ENCODE peak calls at places on chromosomes 4 and X, in nine cellular contexts. T, R, F, N, D, Y, A, O and H are unnamed samples.

GRCh38 chr4:76420901-76421581 is at the start of gene CCDC158:
- DNase-seq in T (no peak), R (no peak), F (peak), N (no peak), D (no peak), Y (no peak), A (no peak), O (no peak), H (no peak)

GRCh38 chr4:47784222-47784621 is 53.6 kb downstream of the CORIN start:
- DNase-seq in T (no peak), R (no peak), F (peak), N (no peak), D (no peak), Y (no peak), A (no peak), O (no peak), H (no peak)

GRCh38 chr4:77193511-77194236 is 36.7 kb downstream of the CCNG2 start:
- DNase-seq in T (peak), R (no peak), F (no peak), N (no peak), D (no peak), Y (no peak), A (no peak), O (peak), H (no peak)

GRCh38 chrX:47311857-47312774 is 58.3 kb upstream of the ZNF157 start:
- DNase-seq in T (peak), R (peak), F (peak), N (peak), D (peak), Y (peak), A (peak), O (no peak), H (peak)

GRCh38 chr4:128974203-128974602 is 119.1 kb downstream of the SCLT1 start:
- DNase-seq in T (no peak), R (peak), F (no peak), N (no peak), D (no peak), Y (peak), A (peak), O (no peak), H (no peak)

GRCh38 chr4:177091515-177091914 is 218.2 kb upstream of the NEIL3 start:
- DNase-seq in T (no peak), R (no peak), F (no peak), N (no peak), D (no peak), Y (no peak), A (no peak), O (no peak), H (no peak)

GRCh38 chrX:118420462-118420861 is 74.6 kb downstream of the WDR44 start:
- DNase-seq in T (no peak), R (peak), F (peak), N (peak), D (peak), Y (peak), A (peak), O (no peak), H (no peak)

GRCh38 chr4:110503588-110504435 is 27.9 kb downstream of the ENPEP start:
- DNase-seq in T (peak), R (peak), F (peak), N (no peak), D (peak), Y (peak), A (peak), O (no peak), H (no peak)

GRCh38 chr4:78863254-78863869 is 75.9 kb downstream of the PAQR3 start:
- DNase-seq in T (no peak), R (no peak), F (peak), N (no peak), D (no peak), Y (no peak), A (no peak), O (no peak), H (no peak)

GRCh38 chr4:113419631-113420030 is 341.9 kb downstream of the CAMK2D start:
- DNase-seq in T (no peak), R (no peak), F (no peak), N (no peak), D (no peak), Y (no peak), A (no peak), O (no peak), H (no peak)

GRCh38 chr4:20462426-20463175 is 210.9 kb downstream of the SLIT2 start:
- DNase-seq in T (no peak), R (no peak), F (peak), N (no peak), D (peak), Y (peak), A (no peak), O (no peak), H (no peak)

GRCh38 chr4:44652002-44652401 is 577 bp upstream of the YIPF7 start:
- DNase-seq in T (no peak), R (no peak), F (no peak), N (no peak), D (no peak), Y (no peak), A (no peak), O (no peak), H (no peak)

GRCh38 chr4:89509708-89510269 is 202.2 kb upstream of the GPRIN3 start:
- DNase-seq in T (no peak), R (peak), F (peak), N (no peak), D (peak), Y (peak), A (peak), O (no peak), H (peak)

GRCh38 chrX:32524385-32524784 is 687.0 kb downstream of the DMD start:
- DNase-seq in T (no peak), R (no peak), F (no peak), N (no peak), D (no peak), Y (no peak), A (no peak), O (no peak), H (no peak)

GRCh38 chrX:50003927-50004326 is 81.5 kb downstream of the CLCN5 start:
- DNase-seq in T (no peak), R (peak), F (no peak), N (no peak), D (no peak), Y (no peak), A (no peak), O (no peak), H (no peak)

GRCh38 chrX:72306085-72306801 is 529 bp upstream of the CITED1 start:
- DNase-seq in T (no peak), R (no peak), F (peak), N (no peak), D (no peak), Y (no peak), A (peak), O (no peak), H (no peak)

GRCh38 chr4:6031831-6032230 is 13.6 kb upstream of the C4orf50 start:
- DNase-seq in T (no peak), R (no peak), F (no peak), N (no peak), D (no peak), Y (no peak), A (no peak), O (no peak), H (no peak)

GRCh38 chrX:107552976-107553375 is 75.3 kb upstream of the PRPS1 start:
- DNase-seq in T (no peak), R (peak), F (no peak), N (no peak), D (no peak), Y (peak), A (no peak), O (no peak), H (no peak)

GRCh38 chrX:9902651-9903050 is 64.5 kb upstream of the CLDN34 start:
- DNase-seq in T (no peak), R (no peak), F (peak), N (no peak), D (no peak), Y (no peak), A (no peak), O (no peak), H (no peak)

GRCh38 chr4:102600689-102601088 is 99.5 kb downstream of the NFKB1 start:
- DNase-seq in T (no peak), R (no peak), F (no peak), N (no peak), D (no peak), Y (no peak), A (no peak), O (no peak), H (no peak)

GRCh38 chr4:130849985-130850632 is 1754.2 kb downstream of the C4orf33 start:
- DNase-seq in T (no peak), R (no peak), F (no peak), N (peak), D (no peak), Y (no peak), A (peak), O (no peak), H (no peak)

GRCh38 chr4:36771411-36772153 is 473.0 kb upstream of the NWD2 start:
- DNase-seq in T (no peak), R (no peak), F (no peak), N (no peak), D (no peak), Y (no peak), A (no peak), O (no peak), H (no peak)

GRCh38 chrX:41333744-41333993 is 293 bp upstream of the DDX3X start:
- DNase-seq in T (peak), R (peak), F (peak), N (peak), D (peak), Y (peak), A (peak), O (no peak), H (peak)

GRCh38 chr4:1661695-1662094 is 22.4 kb downstream of the FAM53A start:
- DNase-seq in T (no peak), R (no peak), F (no peak), N (no peak), D (no peak), Y (no peak), A (no peak), O (no peak), H (no peak)

GRCh38 chr4:38266616-38267015 is 306.4 kb downstream of the PTTG2 start:
- DNase-seq in T (no peak), R (no peak), F (peak), N (peak), D (no peak), Y (peak), A (no peak), O (no peak), H (no peak)

GRCh38 chr4:94305468-94306225 is 37.0 kb downstream of the HPGDS start:
- DNase-seq in T (no peak), R (no peak), F (no peak), N (no peak), D (no peak), Y (peak), A (no peak), O (no peak), H (no peak)

GRCh38 chr4:168917150-168917779 is 92.8 kb downstream of the CBR4 start:
- DNase-seq in T (no peak), R (peak), F (peak), N (peak), D (peak), Y (peak), A (peak), O (no peak), H (no peak)

GRCh38 chr4:91681544-91681943 is 622.2 kb upstream of the GRID2 start:
- DNase-seq in T (no peak), R (no peak), F (no peak), N (peak), D (no peak), Y (no peak), A (peak), O (no peak), H (no peak)

GRCh38 chrX:138723301-138723700 is 11.8 kb upstream of the FGF13 start:
- DNase-seq in T (no peak), R (no peak), F (no peak), N (no peak), D (no peak), Y (no peak), A (no peak), O (no peak), H (no peak)

GRCh38 chrX:17497193-17497592 is 122.2 kb downstream of the NHS start:
- DNase-seq in T (no peak), R (no peak), F (no peak), N (no peak), D (no peak), Y (no peak), A (no peak), O (no peak), H (no peak)

GRCh38 chr4:153418114-153418513 is 48.0 kb upstream of the TMEM131L start:
- DNase-seq in T (no peak), R (no peak), F (peak), N (no peak), D (no peak), Y (peak), A (peak), O (no peak), H (no peak)

GRCh38 chrX:109857898-109858297 is 124.8 kb upstream of the ACSL4 start:
- DNase-seq in T (no peak), R (peak), F (peak), N (no peak), D (no peak), Y (peak), A (peak), O (no peak), H (no peak)

GRCh38 chr4:41069838-41070237 is 144.5 kb downstream of the APBB2 start:
- DNase-seq in T (no peak), R (no peak), F (peak), N (no peak), D (no peak), Y (no peak), A (no peak), O (no peak), H (no peak)
- H3K4me3 ChIP-seq in T (no peak), R (no peak), F (no peak), N (no peak), D (no peak), Y (no peak), A (no peak), O (no peak), H (no peak)

GRCh38 chrX:150897371-150898319 is 823 bp downstream of the CD99L2 start:
- DNase-seq in T (peak), R (peak), F (peak), N (peak), D (no peak), Y (peak), A (peak), O (peak), H (no peak)
- TF ChIP-seq CTCF in T (no peak), R (no peak), F (no peak), N (no peak), D (no peak), Y (no peak), A (no peak), O (no peak), H (no peak)

DNA sequence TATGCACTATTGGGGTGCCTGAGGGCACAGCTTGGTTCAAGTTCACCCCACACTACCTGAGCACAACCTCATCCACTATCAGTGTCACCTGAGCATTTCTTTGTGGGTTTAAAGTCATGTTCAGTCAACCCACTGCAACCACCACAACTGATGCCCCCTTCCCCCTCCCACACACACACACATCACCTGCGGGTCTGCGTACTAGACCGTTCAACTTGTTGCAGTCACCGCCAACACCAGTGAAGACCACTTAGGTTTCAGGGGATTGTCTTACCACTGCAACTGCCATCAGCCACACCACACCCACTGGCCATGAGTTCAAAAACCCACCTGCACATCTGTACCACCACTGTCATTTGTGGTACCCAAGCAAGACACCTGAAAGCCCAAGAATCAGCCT is 355.0 kb downstream of the SH3BGRL start:
- DNase-seq in T (no peak), R (no peak), F (no peak), N (no peak), D (no peak), Y (no peak), A (no peak), O (no peak), H (no peak)
- H3K4me3 ChIP-seq in T (no peak), R (no peak), F (no peak), N (no peak), D (no peak), Y (no peak), A (no peak), O (no peak), H (no peak)

DNA sequence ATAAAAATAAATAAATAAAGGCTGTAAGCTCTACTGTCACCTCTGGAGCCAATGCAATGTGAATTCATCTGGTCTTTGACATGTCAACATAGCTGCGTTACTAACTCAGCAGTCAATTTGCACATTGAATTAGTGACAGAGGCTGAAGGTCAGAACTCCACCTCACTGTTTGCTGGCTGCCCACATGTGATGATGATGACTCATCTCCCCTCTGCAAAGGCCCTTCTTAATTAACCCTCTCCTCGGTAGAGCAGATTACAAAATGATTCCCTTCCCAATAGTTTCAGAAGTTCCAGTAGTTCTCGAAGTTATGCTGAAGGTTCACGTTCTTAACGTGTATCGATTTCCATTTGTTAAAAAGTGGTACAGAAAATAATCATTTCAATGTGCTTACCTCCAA is 1626.0 kb upstream of the TENM3 start:
- DNase-seq in T (no peak), R (no peak), F (no peak), N (peak), D (no peak), Y (no peak), A (no peak), O (no peak), H (no peak)
- TF ChIP-seq CTCF in T (no peak), R (no peak), F (no peak), N (no peak), D (no peak), Y (no peak), A (no peak), O (no peak), H (no peak)

GRCh38 chr4:41141910-41142309 is 72.4 kb downstream of the APBB2 start:
- DNase-seq in T (no peak), R (peak), F (peak), N (no peak), D (no peak), Y (peak), A (peak), O (no peak), H (peak)
- H3K4me3 ChIP-seq in T (no peak), R (no peak), F (no peak), N (no peak), D (no peak), Y (no peak), A (no peak), O (no peak), H (no peak)

DNA sequence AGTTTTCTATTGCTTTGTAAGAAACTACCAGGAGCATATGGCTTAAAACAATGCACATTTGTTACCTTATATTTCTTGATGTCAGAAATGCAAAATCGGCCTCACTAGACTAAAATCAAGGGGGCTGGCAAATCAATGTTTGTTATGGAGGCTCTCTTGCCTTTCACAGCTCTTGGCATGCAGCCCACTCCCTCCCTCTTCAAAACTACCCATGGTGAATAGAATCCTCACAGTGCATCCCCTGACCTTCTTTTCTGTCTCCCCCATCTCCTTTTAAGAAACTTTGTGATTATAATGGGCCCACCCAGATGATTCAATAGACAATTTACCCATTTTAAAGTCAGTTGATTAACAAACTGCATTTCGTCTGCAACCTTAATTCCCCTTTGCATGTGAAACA is 184.0 kb downstream of the PCDH7 start:
- DNase-seq in T (no peak), R (no peak), F (no peak), N (no peak), D (no peak), Y (no peak), A (no peak), O (no peak), H (no peak)
- TF ChIP-seq CTCF in T (no peak), R (no peak), F (no peak), N (no peak), D (no peak), Y (no peak), A (no peak), O (no peak), H (no peak)

GRCh38 chrX:73524906-73525305 is 38.1 kb upstream of the CHIC1 start:
- DNase-seq in T (no peak), R (no peak), F (no peak), N (no peak), D (no peak), Y (no peak), A (no peak), O (no peak), H (no peak)

GRCh38 chrX:73525928-73526690 is 36.9 kb upstream of the CHIC1 start:
- DNase-seq in T (no peak), R (no peak), F (no peak), N (no peak), D (no peak), Y (no peak), A (no peak), O (no peak), H (no peak)
- H3K4me3 ChIP-seq in T (no peak), R (no peak), F (no peak), N (no peak), D (no peak), Y (no peak), A (no peak), O (no peak), H (no peak)

GRCh38 chr4:120005527-120005926 is 61.1 kb downstream of the MAD2L1 start:
- DNase-seq in T (no peak), R (no peak), F (no peak), N (no peak), D (no peak), Y (no peak), A (no peak), O (no peak), H (no peak)

GRCh38 chr4:120008075-120008474 is 58.6 kb downstream of the MAD2L1 start:
- DNase-seq in T (no peak), R (no peak), F (no peak), N (no peak), D (no peak), Y (no peak), A (no peak), O (no peak), H (no peak)

GRCh38 chr4:120009731-120010130 is 56.9 kb downstream of the MAD2L1 start:
- DNase-seq in T (no peak), R (peak), F (peak), N (peak), D (peak), Y (peak), A (peak), O (no peak), H (peak)

GRCh38 chr4:120007171-120007894 is 59.3 kb downstream of the MAD2L1 start:
- DNase-seq in T (no peak), R (peak), F (peak), N (peak), D (peak), Y (peak), A (peak), O (no peak), H (peak)

DNA sequence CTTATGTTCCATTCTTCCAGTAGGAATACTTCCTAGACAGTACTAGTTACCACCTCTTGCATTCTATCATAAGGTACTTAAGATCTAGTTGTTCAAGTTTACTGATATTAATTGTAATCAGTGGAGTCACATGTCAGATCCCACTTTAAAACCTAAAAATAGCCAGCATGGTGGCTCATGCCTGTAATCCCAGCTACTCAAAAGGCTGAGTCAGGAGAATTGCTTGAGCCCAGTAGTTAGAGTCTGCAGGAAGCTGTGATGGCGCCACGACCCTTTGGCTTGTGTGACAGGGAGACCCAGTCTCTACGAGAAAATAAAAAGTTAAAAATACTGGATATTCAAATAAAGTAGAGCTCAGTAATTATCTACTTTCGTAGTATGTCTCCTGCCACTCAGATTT is 57.7 kb downstream of the MAD2L1 start:
- DNase-seq in T (no peak), R (no peak), F (no peak), N (no peak), D (no peak), Y (no peak), A (no peak), O (no peak), H (no peak)
- TF ChIP-seq CTCF in T (no peak), R (no peak), F (no peak), N (no peak), D (no peak), Y (no peak), A (no peak), O (no peak), H (no peak)